ENCODE peak calls at places on chromosomes 4 and X, in six cellular contexts. B is endothelial cell of umbilical vein; Q is CD8-positive, alpha-beta T cell; V is adrenal gland; P is right atrium auricular region; C is pancreas. L is an unnamed sample.

GRCh38 chrX:153649178-153649914 is 2.3 kb downstream of the DUSP9 start:
- DNase-seq in B (no peak), Q (peak; percentile 21), V (peak; percentile 50), P (no peak), C (peak; percentile 69), L (no peak)

GRCh38 chr4:24659241-24659961 is 75.0 kb upstream of the DHX15 start:
- DNase-seq in B (no peak), Q (no peak), V (no peak), P (no peak), C (no peak), L (no peak)

GRCh38 chrX:121008920-121009319 is 23.4 kb upstream of the CT47A1 start:
- DNase-seq in B (no peak), Q (no peak), V (no peak), P (no peak), C (no peak), L (no peak)

GRCh38 chrX:19723427-19723826 is 164.0 kb downstream of the SH3KBP1 start:
- DNase-seq in B (no peak), Q (no peak), V (no peak), P (no peak), C (no peak), L (no peak)

GRCh38 chrX:45824471-45824870 is 623.8 kb upstream of the DIPK2B start:
- DNase-seq in B (peak; percentile 92), Q (no peak), V (peak; percentile 69), P (no peak), C (no peak), L (no peak)

GRCh38 chr4:75848891-75849290 is 53.4 kb downstream of the PPEF2 start:
- DNase-seq in B (peak; percentile 15), Q (no peak), V (no peak), P (no peak), C (no peak), L (no peak)

GRCh38 chr4:28772066-28772465 is 1911.4 kb downstream of the STIM2 start:
- DNase-seq in B (no peak), Q (no peak), V (no peak), P (no peak), C (no peak), L (no peak)

GRCh38 chr4:188428935-188429334 is 289.7 kb downstream of the TRIML1 start:
- DNase-seq in B (no peak), Q (no peak), V (no peak), P (no peak), C (no peak), L (no peak)

GRCh38 chr4:95867919-95868318 is 28.0 kb downstream of the PDHA2 start:
- DNase-seq in B (peak; percentile 5), Q (no peak), V (no peak), P (no peak), C (no peak), L (no peak)

GRCh38 chrX:119638725-119639471 is 32.7 kb upstream of the NKRF start:
- DNase-seq in B (no peak), Q (no peak), V (no peak), P (no peak), C (no peak), L (no peak)

DNA sequence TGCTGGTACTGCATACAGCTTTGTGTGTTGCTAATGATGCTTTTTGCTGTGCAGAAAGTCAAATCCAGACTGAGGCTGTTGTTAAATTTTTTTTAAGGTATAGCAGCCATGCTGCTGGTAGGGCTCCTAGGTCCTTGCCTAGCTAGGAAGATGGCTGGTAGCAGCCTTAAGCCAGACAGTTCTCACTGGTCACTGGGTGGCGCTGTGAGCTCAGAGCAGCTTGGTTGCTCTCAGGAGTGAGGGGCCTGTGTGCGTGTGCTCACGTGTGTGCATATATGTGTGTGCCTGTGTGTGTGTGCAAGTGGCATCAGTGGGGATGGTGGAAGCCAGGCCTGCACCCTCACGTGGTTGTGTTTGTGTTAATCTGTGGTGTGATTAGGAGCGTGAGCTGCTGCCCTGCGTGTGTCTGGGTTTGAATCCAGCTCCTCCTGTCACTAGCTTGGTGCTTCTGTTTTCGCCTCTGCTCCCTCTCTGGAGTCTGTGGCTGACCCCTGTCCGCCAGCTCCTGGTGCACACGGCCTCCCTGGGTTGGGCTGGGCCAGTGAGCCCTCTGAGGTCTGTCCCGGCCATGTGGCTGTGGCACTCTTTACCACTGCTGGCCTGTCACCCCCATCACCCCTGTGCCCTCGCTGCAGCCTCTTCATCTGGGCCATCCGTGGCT is 46.1 kb downstream of the SORCS2 start:
- DNase-seq in B (no peak), Q (no peak), V (no peak), P (no peak), C (no peak), L (no peak)
- TF ChIP-seq CTCF in B (no peak), Q (no peak), V (no peak), P (no peak), C (no peak), L (no peak)

GRCh38 chr4:675980-676870 is 1.9 kb downstream of the MYL5 start:
- DNase-seq in B (no peak), Q (no peak), V (no peak), P (no peak), C (no peak), L (no peak)
- TF ChIP-seq CTCF in B (no peak), Q (no peak), V (no peak), P (no peak), C (no peak), L (no peak)

GRCh38 chr4:60461551-60461950 is 738.6 kb upstream of the ADGRL3 start:
- DNase-seq in B (no peak), Q (no peak), V (no peak), P (no peak), C (no peak), L (no peak)

DNA sequence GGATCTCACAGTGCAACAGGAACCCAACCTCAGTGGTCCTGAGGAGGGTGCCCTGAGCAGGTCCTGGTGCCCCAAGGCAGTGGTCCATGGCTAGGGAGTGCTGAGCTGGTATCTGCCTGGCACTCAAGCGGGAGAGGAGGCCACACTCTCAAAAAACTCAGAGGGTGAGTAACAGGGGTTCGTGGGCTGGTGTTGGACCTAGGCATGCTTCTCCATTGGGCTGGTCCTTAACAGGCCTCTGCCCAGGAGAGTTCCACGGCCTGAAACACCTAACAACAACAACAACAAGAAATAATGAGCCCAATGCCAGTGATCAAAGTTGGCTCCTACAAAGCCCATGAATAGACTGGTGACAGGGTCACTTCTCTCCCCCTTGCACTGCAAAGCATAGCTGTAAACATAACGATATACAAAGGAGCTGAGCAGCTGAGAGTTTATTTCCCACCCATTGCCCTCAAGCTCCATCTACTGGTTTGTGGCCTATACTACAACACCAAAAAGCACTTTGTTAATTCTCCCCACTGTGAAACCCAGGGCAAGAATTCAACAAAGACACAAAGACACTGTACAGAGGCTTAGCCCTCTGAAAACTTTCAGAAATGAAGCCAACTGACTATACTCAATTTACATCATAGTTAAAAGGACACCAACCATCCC is 736.2 kb upstream of the ADGRL3 start:
- DNase-seq in B (no peak), Q (no peak), V (no peak), P (no peak), C (no peak), L (no peak)
- TF ChIP-seq CTCF in B (no peak), Q (no peak), V (peak; percentile 6), P (no peak), C (no peak), L (no peak)

DNA sequence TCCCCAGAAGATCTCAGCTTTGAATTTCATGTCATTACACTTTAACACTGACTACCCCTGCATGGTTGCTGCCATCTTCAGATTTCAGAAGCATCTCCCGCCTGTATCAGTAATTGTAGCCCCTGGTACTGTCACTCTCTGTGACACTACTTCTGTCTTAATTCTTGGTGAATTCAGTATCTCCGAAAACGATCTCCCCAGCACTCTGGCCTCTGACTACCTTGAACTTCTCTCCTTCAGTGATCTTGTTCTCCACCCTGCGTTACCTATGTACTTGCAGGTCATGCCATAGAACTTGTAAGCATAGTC is 53.8 kb upstream of the ABCG2 start:
- DNase-seq in B (no peak), Q (no peak), V (no peak), P (no peak), C (no peak), L (no peak)
- TF ChIP-seq CTCF in B (no peak), Q (peak; percentile 35), V (no peak), P (no peak), C (no peak), L (no peak)

GRCh38 chr4:94711635-94712034 is 46.1 kb upstream of the BMPR1B start:
- DNase-seq in B (no peak), Q (no peak), V (no peak), P (no peak), C (no peak), L (no peak)
- TF ChIP-seq CTCF in B (no peak), Q (no peak), V (no peak), P (no peak), C (no peak), L (no peak)

GRCh38 chrX:98931194-98931593 is 1478.9 kb downstream of the PCDH19 start:
- DNase-seq in B (no peak), Q (no peak), V (no peak), P (no peak), C (no peak), L (no peak)
- TF ChIP-seq CTCF in B (no peak), Q (no peak), V (no peak), P (no peak), C (no peak), L (no peak)